ENCODE peak calls at places on chromosomes 7 and 10, in eight cellular contexts. Z is A673, Y is cardiac fibroblast, P is GM23248, W is OCI-LY7, H is small intestine, K is mammary epithelial cell, T is heart left ventricle. R is an unnamed sample.

GRCh38 chr7:100604976-100605911 is 3.1 kb downstream of the PCOLCE start:
- DNase-seq in Z (no peak), Y (no peak), P (no peak), W (no peak), H (peak), K (no peak), T (peak), R (peak)

GRCh38 chr10:133394801-133395221 is 854 bp downstream of the MTG1 start:
- DNase-seq in Z (no peak), Y (no peak), P (peak), W (no peak), H (peak), K (no peak), T (no peak), R (peak)

GRCh38 chr7:101278461-101279292 is 33.8 kb upstream of the FIS1 start:
- DNase-seq in Z (no peak), Y (peak), P (peak), W (no peak), H (no peak), K (no peak), T (no peak), R (peak)

GRCh38 chr7:134875867-134876266 is 96.4 kb downstream of the CALD1 start:
- DNase-seq in Z (no peak), Y (peak), P (peak), W (no peak), H (no peak), K (no peak), T (no peak), R (no peak)

GRCh38 chr7:131945313-131945831 is 388.9 kb upstream of the PODXL start:
- DNase-seq in Z (peak), Y (peak), P (peak), W (peak), H (peak), K (peak), T (peak), R (peak)

GRCh38 chr7:101884671-101885596 is 67.5 kb downstream of the CUX1 start:
- DNase-seq in Z (no peak), Y (no peak), P (no peak), W (peak), H (no peak), K (no peak), T (no peak), R (no peak)

GRCh38 chr7:158520825-158521224 is 66.8 kb downstream of the PTPRN2 start:
- DNase-seq in Z (no peak), Y (no peak), P (no peak), W (no peak), H (no peak), K (no peak), T (no peak), R (no peak)

GRCh38 chr7:3415730-3416366 is 114.8 kb downstream of the SDK1 start:
- DNase-seq in Z (no peak), Y (no peak), P (no peak), W (no peak), H (no peak), K (peak), T (no peak), R (no peak)

GRCh38 chr10:18145652-18146051 is 5.4 kb downstream of the CACNB2 start:
- DNase-seq in Z (peak), Y (peak), P (peak), W (no peak), H (no peak), K (no peak), T (no peak), R (no peak)

GRCh38 chr7:90743626-90744025 is 147.5 kb downstream of the CDK14 start:
- DNase-seq in Z (no peak), Y (no peak), P (no peak), W (no peak), H (no peak), K (no peak), T (no peak), R (no peak)

GRCh38 chr10:6151087-6151977 is 51.4 kb upstream of the PFKFB3 start:
- DNase-seq in Z (no peak), Y (peak), P (peak), W (peak), H (peak), K (no peak), T (peak), R (peak)

GRCh38 chr7:117053407-117053806 is 100.1 kb downstream of the ST7 start:
- DNase-seq in Z (peak), Y (no peak), P (peak), W (no peak), H (no peak), K (no peak), T (no peak), R (no peak)

GRCh38 chr10:6423004-6423403 is 157.1 kb downstream of the PRKCQ start:
- DNase-seq in Z (no peak), Y (no peak), P (peak), W (no peak), H (no peak), K (peak), T (no peak), R (no peak)

GRCh38 chr7:140723002-140723401 is 26.5 kb downstream of the NDUFB2 start:
- DNase-seq in Z (no peak), Y (no peak), P (no peak), W (no peak), H (no peak), K (no peak), T (no peak), R (no peak)

DNA sequence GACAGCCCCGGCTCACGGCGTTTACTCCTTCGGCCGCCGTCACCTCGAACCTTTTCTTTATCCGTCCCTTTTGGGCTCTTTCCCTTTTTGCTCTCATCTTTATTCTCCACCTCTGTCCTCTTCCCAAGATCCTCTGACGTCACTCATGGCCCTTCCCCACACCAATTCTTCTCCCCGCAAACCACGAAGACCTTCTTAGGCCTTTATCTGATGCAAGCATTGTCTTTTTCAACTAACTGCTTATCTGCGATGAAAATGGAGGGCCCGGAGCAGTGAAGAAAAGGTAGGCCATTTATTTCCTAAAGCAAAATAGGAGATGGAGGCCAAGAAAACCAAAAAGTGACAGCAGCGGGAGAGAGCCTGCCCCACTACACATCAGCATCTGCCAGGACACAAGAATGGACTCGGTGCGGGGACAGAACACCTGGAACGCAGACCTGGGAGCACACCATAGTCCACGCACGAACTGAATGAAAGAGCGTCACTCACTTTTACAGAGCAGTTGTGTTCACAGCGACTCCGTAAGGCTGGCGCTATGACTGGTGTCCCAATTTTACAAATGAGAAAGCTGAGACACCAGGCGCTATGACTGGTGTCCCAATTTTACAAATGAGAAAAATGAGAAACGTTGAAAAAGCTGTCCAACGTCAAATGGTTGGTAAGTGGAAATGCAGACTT is 45.3 kb downstream of the ZNF777 start:
- DNase-seq in Z (no peak), Y (no peak), P (no peak), W (no peak), H (no peak), K (no peak), T (no peak), R (no peak)
- H3K4me3 ChIP-seq in Z (no peak), Y (peak), P (peak), W (no peak), H (no peak), K (no peak), T (peak), R (no peak)

GRCh38 chr10:129963076-129963830 is 821 bp downstream of the EBF3 start:
- DNase-seq in Z (peak), Y (peak), P (peak), W (no peak), H (peak), K (no peak), T (no peak), R (no peak)

GRCh38 chr10:129962558-129963075 is 1.5 kb downstream of the EBF3 start:
- DNase-seq in Z (no peak), Y (no peak), P (no peak), W (no peak), H (no peak), K (no peak), T (no peak), R (no peak)

GRCh38 chr10:129961274-129961839 is 2.7 kb downstream of the EBF3 start:
- DNase-seq in Z (no peak), Y (peak), P (no peak), W (no peak), H (no peak), K (no peak), T (no peak), R (no peak)

GRCh38 chr10:129960493-129961273 is 3.4 kb downstream of the EBF3 start:
- DNase-seq in Z (no peak), Y (no peak), P (no peak), W (no peak), H (no peak), K (no peak), T (no peak), R (no peak)

GRCh38 chr10:129962092-129962494 is 2.0 kb downstream of the EBF3 start:
- DNase-seq in Z (no peak), Y (peak), P (no peak), W (no peak), H (no peak), K (no peak), T (no peak), R (no peak)
- H3K4me3 ChIP-seq in Z (peak), Y (peak), P (no peak), W (no peak), H (no peak), K (no peak), T (peak), R (no peak)

DNA sequence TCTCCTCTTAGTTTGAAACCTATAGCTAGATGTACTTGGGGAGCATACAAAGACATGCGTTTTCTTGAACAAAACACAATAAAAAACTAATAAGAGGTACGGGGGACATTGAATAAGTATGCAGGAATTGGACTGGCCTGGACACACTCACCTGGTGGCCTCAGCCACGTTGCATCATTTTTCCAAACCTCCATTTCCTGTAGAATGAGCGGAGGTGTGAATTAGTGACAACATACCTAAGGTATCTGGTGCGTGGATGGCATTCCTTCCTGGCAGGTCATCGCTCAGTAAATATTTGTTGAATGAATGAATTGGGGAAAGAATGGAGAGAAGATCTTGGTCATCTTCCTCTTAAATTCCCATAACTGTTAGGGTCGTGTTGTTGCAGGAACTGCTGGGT is 103.2 kb upstream of the CTBP2 start:
- DNase-seq in Z (no peak), Y (peak), P (peak), W (no peak), H (no peak), K (peak), T (no peak), R (no peak)
- H3K4me3 ChIP-seq in Z (no peak), Y (no peak), P (no peak), W (no peak), H (no peak), K (no peak), T (no peak), R (no peak)

GRCh38 chr7:139680676-139681462 is 96.9 kb downstream of the HIPK2 start:
- DNase-seq in Z (peak), Y (peak), P (peak), W (no peak), H (no peak), K (peak), T (peak), R (no peak)

GRCh38 chr7:139679731-139680594 is 97.8 kb downstream of the HIPK2 start:
- DNase-seq in Z (no peak), Y (peak), P (peak), W (no peak), H (no peak), K (no peak), T (no peak), R (peak)

GRCh38 chr7:139682136-139683013 is 95.4 kb downstream of the HIPK2 start:
- DNase-seq in Z (no peak), Y (peak), P (peak), W (no peak), H (no peak), K (peak), T (no peak), R (no peak)

GRCh38 chr7:139681812-139682135 is 96.0 kb downstream of the HIPK2 start:
- DNase-seq in Z (no peak), Y (no peak), P (no peak), W (no peak), H (no peak), K (no peak), T (no peak), R (no peak)

DNA sequence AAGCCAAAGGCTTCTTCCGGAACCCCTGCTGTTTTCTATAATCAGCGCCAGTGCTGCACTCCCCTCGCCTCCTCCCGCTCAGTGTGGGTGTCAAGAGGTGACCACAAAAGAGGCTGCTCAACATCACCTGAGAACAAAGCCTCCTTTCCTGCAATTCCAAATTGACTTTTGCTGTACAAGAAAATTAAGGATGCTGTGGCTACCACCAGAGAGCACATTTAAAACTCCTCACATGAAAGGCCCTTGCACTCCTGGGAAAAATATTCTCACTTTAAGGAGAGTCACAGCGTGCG is 96.4 kb downstream of the HIPK2 start:
- DNase-seq in Z (no peak), Y (no peak), P (no peak), W (no peak), H (no peak), K (no peak), T (no peak), R (no peak)
- H3K4me3 ChIP-seq in Z (no peak), Y (no peak), P (no peak), W (no peak), H (no peak), K (no peak), T (no peak), R (no peak)

DNA sequence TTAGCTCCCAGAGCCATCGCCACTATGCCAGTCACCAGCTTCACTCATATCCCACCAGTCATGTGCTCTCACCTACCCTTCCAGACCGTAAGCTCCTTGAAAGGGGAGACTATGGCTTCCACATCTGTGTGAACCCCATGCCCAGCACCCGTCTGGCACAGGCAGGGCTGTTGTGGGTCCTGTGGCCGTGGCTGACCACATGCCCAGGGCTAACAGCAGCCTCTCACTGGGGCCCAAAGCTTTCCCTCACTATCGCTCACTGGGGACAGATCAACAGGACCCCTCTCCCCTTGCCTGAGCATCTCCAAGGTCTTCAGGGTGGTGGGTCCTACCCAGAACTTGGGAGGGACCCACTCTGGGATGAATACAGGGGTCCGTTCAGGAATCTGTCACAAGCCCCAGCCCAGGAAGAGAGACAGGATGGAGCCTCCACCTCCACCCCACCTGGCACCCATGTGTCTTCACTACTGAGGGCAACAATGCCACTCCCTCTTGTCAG is 303.9 kb downstream of the GRID1 start:
- DNase-seq in Z (no peak), Y (no peak), P (no peak), W (no peak), H (no peak), K (no peak), T (no peak), R (no peak)
- H3K4me3 ChIP-seq in Z (no peak), Y (no peak), P (no peak), W (no peak), H (no peak), K (no peak), T (no peak), R (no peak)

DNA sequence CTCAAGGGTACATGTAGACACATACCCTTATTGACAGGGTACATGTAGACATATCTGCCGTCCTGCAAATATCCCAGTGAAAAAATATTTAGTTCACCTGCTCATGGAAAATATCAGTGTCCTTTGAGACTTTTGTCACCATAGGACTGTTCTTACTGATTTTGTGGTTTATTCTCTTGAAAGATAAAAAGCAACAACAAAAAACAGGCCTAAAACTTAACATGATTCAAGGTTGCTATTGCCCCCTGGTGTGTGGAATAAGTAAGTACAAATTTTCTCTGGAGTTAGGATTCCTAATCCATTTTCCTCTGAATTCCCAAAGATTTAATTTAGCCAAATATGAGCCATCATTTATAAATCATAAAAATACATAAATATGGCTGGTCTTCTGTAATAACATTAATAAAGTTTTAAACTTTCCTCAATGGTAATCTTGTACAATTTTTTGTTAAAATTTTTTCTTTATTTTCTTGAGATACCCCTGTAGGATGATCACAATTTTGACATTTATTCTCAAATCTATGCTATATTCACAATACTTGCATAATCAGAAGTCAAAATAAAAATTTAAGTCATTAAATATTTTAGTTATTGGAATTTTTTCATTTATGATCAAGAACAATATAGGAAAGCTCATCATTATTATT is 741.4 kb upstream of the POT1 start:
- DNase-seq in Z (peak), Y (peak), P (peak), W (peak), H (no peak), K (peak), T (no peak), R (no peak)
- H3K4me3 ChIP-seq in Z (no peak), Y (no peak), P (no peak), W (no peak), H (no peak), K (no peak), T (no peak), R (no peak)

GRCh38 chr7:94297397-94297838 is 97.3 kb upstream of the COL1A2 start:
- DNase-seq in Z (no peak), Y (peak), P (peak), W (no peak), H (no peak), K (peak), T (peak), R (peak)

GRCh38 chr7:94298943-94299342 is 95.8 kb upstream of the COL1A2 start:
- DNase-seq in Z (no peak), Y (peak), P (peak), W (no peak), H (no peak), K (no peak), T (no peak), R (no peak)

GRCh38 chr7:94296886-94297285 is 97.8 kb upstream of the COL1A2 start:
- DNase-seq in Z (no peak), Y (peak), P (peak), W (no peak), H (no peak), K (no peak), T (no peak), R (no peak)

GRCh38 chr7:94294471-94295131 is 100.1 kb upstream of the COL1A2 start:
- DNase-seq in Z (no peak), Y (no peak), P (peak), W (no peak), H (no peak), K (no peak), T (no peak), R (no peak)

GRCh38 chr7:94295805-94296204 is 98.9 kb upstream of the COL1A2 start:
- DNase-seq in Z (peak), Y (peak), P (peak), W (no peak), H (no peak), K (peak), T (no peak), R (no peak)
- H3K4me3 ChIP-seq in Z (no peak), Y (no peak), P (peak), W (no peak), H (no peak), K (no peak), T (peak), R (no peak)

R was measured in pancreas.